ENCODE peak calls at places on chromosomes 4 and X, in seven cellular contexts. B, T, R, P, J, W and Z are unnamed samples.

GRCh38 chrX:24347871-24348270 is 12.6 kb upstream of the SUPT20HL1 start:
- DNase-seq in P (no peak), R (no peak), J (peak; percentile 55), B (peak; percentile 51), W (no peak), T (no peak), Z (peak; percentile 19)

GRCh38 chr4:147096667-147097604 is 151.3 kb upstream of the TTC29 start:
- DNase-seq in B (peak; percentile 77), R (peak; percentile 44), P (no peak), W (peak; percentile 47), T (peak; percentile 73), J (no peak), Z (peak; percentile 80)

GRCh38 chrX:147476008-147476407 is 435.7 kb upstream of the FMR1 start:
- DNase-seq in W (no peak), P (no peak), B (no peak), J (no peak), R (peak; percentile 10), T (peak; percentile 47), Z (no peak)

GRCh38 chrX:56766554-56767412 is 37.7 kb downstream of the NBDY start:
- DNase-seq in P (peak; percentile 32), R (no peak), J (no peak), W (no peak), B (peak; percentile 60), T (no peak), Z (peak; percentile 45)

GRCh38 chr4:85092536-85092935 is 126.0 kb upstream of the WDFY3 start:
- DNase-seq in R (no peak), P (no peak), J (no peak), T (no peak), B (no peak), W (no peak), Z (no peak)

GRCh38 chrX:1462596-1463251 is 10.0 kb upstream of the ASMTL start:
- DNase-seq in T (no peak), R (peak; percentile 40), P (peak; percentile 30), W (no peak), B (peak; percentile 92), J (peak; percentile 1), Z (peak; percentile 79)

GRCh38 chrX:45006002-45006800 is 133.2 kb downstream of the KDM6A start:
- DNase-seq in T (peak; percentile 29), J (no peak), P (no peak), W (no peak), B (no peak), R (peak; percentile 53), Z (peak; percentile 3)

GRCh38 chrX:115260330-115260729 is 26.4 kb upstream of the LRCH2 start:
- DNase-seq in P (no peak), B (no peak), J (no peak), R (no peak), T (no peak), W (no peak), Z (peak; percentile 16)

GRCh38 chr4:3307486-3307885 is 14.7 kb downstream of the RGS12 start:
- DNase-seq in P (peak; percentile 27), J (no peak), T (no peak), B (no peak), R (no peak), W (no peak), Z (no peak)

GRCh38 chrX:69031181-69031580 is 134.1 kb downstream of the PJA1 start:
- DNase-seq in B (no peak), T (peak; percentile 40), J (peak; percentile 56), P (no peak), R (no peak), W (no peak), Z (peak; percentile 7)

GRCh38 chr4:83646538-83646937 is 110.6 kb downstream of the GPAT3 start:
- DNase-seq in R (no peak), B (no peak), W (no peak), P (no peak), J (no peak), T (no peak), Z (no peak)

GRCh38 chrX:145654486-145654885 is 163.1 kb upstream of the SLITRK2 start:
- DNase-seq in W (no peak), R (no peak), B (no peak), T (no peak), P (no peak), J (no peak), Z (no peak)

GRCh38 chrX:153900806-153901752 is 3.4 kb upstream of the AVPR2 start:
- DNase-seq in B (peak; percentile 89), J (peak; percentile 78), R (peak; percentile 44), T (peak; percentile 57), P (peak; percentile 77), W (peak; percentile 20), Z (peak; percentile 75)

GRCh38 chrX:126580877-126581276 is 28.3 kb upstream of the DCAF12L1 start:
- DNase-seq in R (no peak), J (no peak), W (no peak), P (no peak), B (no peak), T (no peak), Z (no peak)

GRCh38 chr4:7306566-7306965 is 114.2 kb downstream of the SORCS2 start:
- DNase-seq in J (no peak), R (no peak), T (no peak), B (no peak), W (no peak), P (no peak), Z (no peak)

GRCh38 chrX:139120760-139121159 is 409.2 kb upstream of the FGF13 start:
- DNase-seq in J (no peak), B (no peak), R (no peak), W (no peak), P (no peak), T (no peak), Z (no peak)

GRCh38 chr4:76023381-76023780 is at the start of gene CXCL10:
- DNase-seq in B (no peak), T (no peak), P (no peak), R (no peak), W (no peak), J (no peak), Z (peak; percentile 30)

DNA sequence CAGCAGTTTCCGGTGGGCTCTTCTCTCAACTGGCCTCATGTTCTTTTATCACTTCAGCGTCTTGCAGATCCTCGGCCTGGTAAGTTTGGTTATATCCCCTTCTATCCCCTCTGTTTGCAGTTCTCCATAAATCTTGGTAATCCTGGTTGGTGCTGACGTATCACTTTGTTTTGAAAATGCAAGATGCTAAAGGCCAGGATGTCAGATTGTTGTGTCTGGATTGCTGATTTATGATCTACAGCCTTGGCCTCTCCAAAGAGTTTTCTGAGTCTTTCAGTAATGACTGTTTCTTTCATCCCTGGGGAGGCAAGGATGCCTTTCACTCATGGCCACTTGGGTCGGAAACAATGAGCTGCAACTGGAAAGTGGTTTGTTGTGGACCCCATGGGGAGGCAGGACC is 146.4 kb downstream of the AMMECR1 start:
- DNase-seq in W (no peak), T (no peak), P (no peak), R (no peak), J (no peak), B (no peak), Z (no peak)
- H3K4me3 ChIP-seq in W (no peak overlapping the region), T (no peak overlapping the region), P (no peak overlapping the region), R (no peak overlapping the region), J (no peak overlapping the region), B (no peak overlapping the region), Z (no peak overlapping the region)

GRCh38 chr4:74319506-74319905 is 11.2 kb downstream of the EPGN start:
- DNase-seq in R (no peak), T (no peak), J (no peak), B (no peak), W (no peak), P (no peak), Z (no peak)

GRCh38 chr4:74318270-74318669 is 10.0 kb downstream of the EPGN start:
- DNase-seq in W (no peak), T (no peak), B (no peak), J (no peak), P (no peak), R (no peak), Z (peak; percentile 29)

GRCh38 chr4:74324262-74324661 is 16.0 kb downstream of the EPGN start:
- DNase-seq in R (no peak), T (no peak), J (no peak), W (no peak), P (no peak), B (no peak), Z (no peak)

GRCh38 chr4:74317616-74318256 is 9.5 kb downstream of the EPGN start:
- DNase-seq in B (peak; percentile 69), J (no peak), P (no peak), R (no peak), T (no peak), W (no peak), Z (peak; percentile 67)

GRCh38 chr4:74320559-74321118 is 12.4 kb downstream of the EPGN start:
- DNase-seq in R (peak; percentile 78), B (peak; percentile 75), P (peak; percentile 55), T (peak; percentile 90), J (peak; percentile 23), W (peak; percentile 52), Z (peak; percentile 82)
- TF ChIP-seq CTCF in R (peak; percentile 77), B (peak; percentile 62), P (peak; percentile 40), T (peak; percentile 75), J (no peak), W (peak; percentile 44), Z (peak; percentile 68)

DNA sequence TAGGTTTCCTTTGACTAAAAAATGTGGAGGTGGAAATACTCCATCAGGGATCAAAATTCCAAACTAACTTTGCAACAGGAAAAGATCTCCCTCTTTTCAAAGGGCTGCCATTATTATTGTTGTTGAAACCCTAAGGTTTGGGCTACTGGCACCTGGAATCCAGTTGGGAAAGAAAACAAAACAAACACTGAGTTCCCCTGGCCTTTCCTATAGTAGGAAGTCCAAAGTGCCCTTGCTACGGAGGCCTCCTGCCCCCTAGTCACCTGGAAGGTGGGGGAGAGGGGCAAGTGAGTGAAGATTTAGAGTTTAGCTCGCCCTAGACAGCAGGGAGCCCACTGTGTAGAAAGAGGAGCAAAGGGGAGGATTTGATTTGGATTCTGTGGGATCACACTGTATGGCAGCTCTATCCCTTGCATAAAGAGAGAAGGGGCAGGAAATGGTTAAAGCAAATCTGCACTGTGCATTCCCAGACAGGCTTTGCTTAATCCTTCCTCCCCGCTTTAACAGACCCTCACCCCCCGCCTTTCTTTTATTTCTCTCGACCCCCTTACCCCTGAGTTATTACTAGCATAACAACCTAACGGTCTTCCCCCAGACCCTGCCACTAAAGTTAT is 659 bp upstream of the FAT4 start:
- DNase-seq in R (no peak), B (no peak), W (no peak), P (no peak), T (peak; percentile 19), J (peak; percentile 25), Z (no peak)
- H3K4me3 ChIP-seq in R (peak overlapping the region; percentile 87), B (peak overlapping the region; percentile 87), W (peak overlapping the region; percentile 94), P (no peak overlapping the region), T (peak overlapping the region; percentile 92), J (peak overlapping the region; percentile 89), Z (peak overlapping the region; percentile 52)

DNA sequence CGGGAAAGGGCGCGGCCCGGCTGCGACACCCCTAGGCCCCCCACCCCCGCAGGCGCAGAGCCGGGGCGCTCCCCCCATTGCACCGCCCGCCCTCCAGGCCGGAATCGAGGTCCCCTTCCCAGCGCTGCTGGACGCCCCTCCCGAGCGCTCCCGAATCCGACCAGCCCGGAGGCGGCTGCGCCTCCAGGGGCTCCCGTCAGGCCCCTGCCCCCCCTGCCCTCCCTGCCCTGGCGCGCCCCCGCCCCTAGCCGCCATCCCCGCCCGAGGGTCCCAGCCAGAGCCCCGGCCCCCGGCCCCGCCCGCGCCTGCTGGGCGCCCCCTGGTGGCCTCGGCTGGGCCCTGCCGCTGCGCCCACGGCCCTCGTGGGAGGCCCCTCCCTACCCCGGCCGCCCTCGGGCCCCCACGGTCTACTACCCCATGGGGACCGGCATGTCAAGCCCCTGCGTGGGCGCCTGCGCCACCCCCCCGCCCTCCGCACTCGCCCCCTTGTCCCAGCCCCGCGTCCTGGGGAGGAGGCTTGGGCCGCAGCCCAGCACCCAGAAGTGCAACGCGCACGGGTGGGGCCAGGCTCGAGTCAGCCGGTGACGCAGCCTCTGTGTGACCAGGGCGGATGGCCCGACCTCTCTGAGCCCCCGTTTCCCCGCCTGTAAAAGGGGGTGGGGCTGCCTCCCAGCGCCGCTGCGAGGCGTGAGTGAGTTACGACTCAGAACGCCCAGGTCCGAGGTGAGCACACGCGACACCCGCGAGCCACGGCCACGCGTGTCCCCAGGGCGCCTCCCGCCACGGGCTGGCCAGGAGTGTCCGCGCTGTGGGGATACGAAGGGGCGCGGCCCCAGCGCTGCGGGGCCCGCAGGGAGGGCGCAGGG is 104.9 kb downstream of the FAM53A start:
- DNase-seq in J (peak; percentile 60), R (peak; percentile 83), T (peak; percentile 68), P (peak; percentile 86), W (no peak), B (peak; percentile 84), Z (peak; percentile 75)
- TF ChIP-seq CTCF in J (peak; percentile 73), R (peak; percentile 72), T (peak; percentile 37), P (peak; percentile 74), W (peak; percentile 28), B (peak; percentile 12), Z (peak; percentile 50)